ENCODE peak calls at places on chromosomes 1 and 21, in ten cellular contexts. T is AG10803, J is upper lobe of right lung, Z is GM06990, B is right atrium auricular region, R is body of pancreas, Y is prostate gland, O is SJSA1, G is aorta, N is MG63. M is an unnamed sample.

GRCh38 chr1:212037900-212038299 is 2.4 kb downstream of the DTL start:
- DNase-seq in G (no peak), R (no peak), N (no peak), B (no peak), T (peak), Z (no peak), J (no peak), O (no peak), Y (no peak), M (no peak)

GRCh38 chr1:183480971-183481431 is 8.7 kb downstream of the SMG7 start:
- DNase-seq in R (no peak), N (no peak), B (no peak), Z (peak), J (no peak), G (no peak), T (peak), O (no peak), Y (no peak), M (no peak)

GRCh38 chr21:46168238-46168637 is 12.9 kb upstream of the FTCD start:
- DNase-seq in O (peak), Z (peak), N (no peak), B (peak), G (peak), R (no peak), J (peak), T (no peak), Y (no peak), M (no peak)

GRCh38 chr1:103250441-103250861 is 142.1 kb upstream of the COL11A1 start:
- DNase-seq in B (no peak), Z (no peak), G (no peak), R (no peak), O (peak), T (peak), Y (no peak), N (no peak), J (no peak), M (peak)

GRCh38 chr1:67211589-67212563 is 45.6 kb downstream of the IL23R start:
- DNase-seq in B (no peak), G (no peak), T (peak), N (no peak), J (no peak), Z (no peak), R (peak), O (no peak), Y (no peak), M (no peak)

GRCh38 chr1:224784606-224785328 is 144.7 kb upstream of the DNAH14 start:
- DNase-seq in G (no peak), Y (no peak), N (no peak), T (peak), R (no peak), O (no peak), Z (no peak), J (no peak), B (no peak), M (peak)

GRCh38 chr21:46191686-46192575 is 7.7 kb upstream of the SPATC1L start:
- DNase-seq in R (no peak), Y (no peak), T (no peak), O (no peak), Z (no peak), B (peak), N (no peak), G (peak), J (peak), M (no peak)

GRCh38 chr1:170265234-170265633 is 119.5 kb downstream of the NTMT2 start:
- DNase-seq in J (no peak), O (no peak), N (no peak), G (no peak), R (no peak), B (no peak), Z (no peak), Y (no peak), T (no peak), M (no peak)

GRCh38 chr1:20728371-20729154 is 3.9 kb downstream of the SH2D5 start:
- DNase-seq in J (peak), T (no peak), Y (no peak), G (no peak), O (no peak), B (peak), R (no peak), N (no peak), Z (no peak), M (no peak)

GRCh38 chr1:186595969-186596368 is 84.3 kb downstream of the PTGS2 start:
- DNase-seq in Z (peak), G (no peak), B (no peak), N (no peak), T (no peak), R (no peak), Y (no peak), O (no peak), J (no peak), M (no peak)

GRCh38 chr1:204074274-204075115 is 1.6 kb downstream of the SOX13 start:
- DNase-seq in N (peak), T (peak), Y (no peak), J (peak), R (peak), B (peak), Z (no peak), G (peak), O (peak), M (no peak)

GRCh38 chr1:26373281-26373680 is 731 bp upstream of the ZNF683 start:
- DNase-seq in G (no peak), T (no peak), Y (no peak), B (no peak), Z (no peak), R (no peak), N (no peak), O (no peak), J (no peak), M (no peak)

GRCh38 chr1:237393632-237394031 is 351.6 kb downstream of the RYR2 start:
- DNase-seq in O (no peak), B (no peak), Y (no peak), R (no peak), G (no peak), N (no peak), Z (no peak), J (no peak), T (no peak), M (no peak)

GRCh38 chr1:70134148-70134547 is 71.2 kb downstream of the LRRC40 start:
- DNase-seq in Z (no peak), B (no peak), R (no peak), Y (no peak), O (no peak), T (peak), N (no peak), G (no peak), J (no peak), M (no peak)

GRCh38 chr1:119373465-119373864 is 4.9 kb downstream of the HAO2 start:
- DNase-seq in O (peak), B (no peak), N (peak), Z (no peak), Y (no peak), T (no peak), G (no peak), J (no peak), R (no peak), M (peak)

GRCh38 chr1:26237230-26237966 is 3.4 kb downstream of the CEP85 start:
- DNase-seq in N (no peak), B (no peak), Y (no peak), T (peak), G (no peak), Z (no peak), R (no peak), J (no peak), O (no peak), M (peak)

GRCh38 chr1:30785181-30785580 is 27.6 kb upstream of the LAPTM5 start:
- DNase-seq in N (no peak), O (no peak), Y (no peak), Z (no peak), B (no peak), T (no peak), J (no peak), G (no peak), R (no peak), M (no peak)

GRCh38 chr1:26784023-26784871 is 3.5 kb upstream of the PIGV start:
- DNase-seq in Z (no peak), T (peak), Y (peak), J (no peak), R (peak), O (peak), N (peak), G (peak), B (peak), M (peak)

GRCh38 chr21:29194847-29195246 is 64.4 kb downstream of the MAP3K7CL start:
- DNase-seq in G (no peak), R (no peak), B (no peak), O (no peak), N (no peak), Z (no peak), Y (no peak), T (no peak), J (no peak), M (no peak)

GRCh38 chr1:1627261-1627841 is 4.6 kb upstream of the MMP23B start:
- DNase-seq in G (no peak), J (no peak), B (no peak), T (no peak), Z (peak), R (no peak), Y (no peak), O (no peak), N (no peak), M (peak)

GRCh38 chr1:147243228-147243685 is 773 bp downstream of the CHD1L start:
- DNase-seq in J (peak), Z (no peak), N (no peak), O (no peak), G (peak), R (peak), B (no peak), Y (no peak), T (no peak), M (peak)

DNA sequence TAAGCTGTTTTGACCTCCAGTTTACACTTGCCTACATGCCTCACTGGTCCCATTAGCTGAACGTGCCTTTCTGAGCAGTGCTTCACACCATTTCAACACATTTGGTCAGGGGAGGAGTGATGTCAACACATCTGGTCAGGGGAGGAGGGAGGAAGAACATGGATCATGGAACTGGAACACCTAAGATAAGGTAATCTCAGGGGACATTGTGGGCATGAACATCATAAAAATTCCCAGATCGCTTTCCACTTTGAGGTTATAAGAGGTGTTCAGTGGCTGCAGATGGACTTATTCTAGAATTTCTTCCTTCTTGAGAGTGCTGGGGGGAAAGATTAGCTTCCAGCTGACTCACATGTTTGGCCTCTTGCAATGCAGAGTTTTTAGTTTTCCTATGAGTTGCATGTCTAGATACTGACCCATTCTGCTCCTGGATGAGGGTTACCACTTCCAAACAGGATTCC is 2.0 kb downstream of the QSOX1 start:
- DNase-seq in T (peak), O (no peak), G (no peak), B (peak), N (peak), Y (no peak), Z (no peak), R (peak), J (no peak), M (no peak)
- H3K4me3 ChIP-seq in T (peak), O (no peak), G (no peak), B (no peak), N (peak), Y (no peak), Z (no peak), R (no peak), J (peak), M (peak)

GRCh38 chr1:59046134-59046533 is 250.8 kb upstream of the FGGY start:
- DNase-seq in N (no peak), G (no peak), T (no peak), Y (no peak), J (no peak), O (no peak), B (no peak), R (no peak), Z (no peak), M (no peak)
- H3K4me3 ChIP-seq in N (no peak), G (no peak), T (no peak), Y (no peak), J (no peak), O (no peak), B (no peak), R (no peak), Z (no peak), M (no peak)

GRCh38 chr1:38918568-38918967 is 23.1 kb downstream of the RHBDL2 start:
- DNase-seq in N (no peak), B (no peak), J (no peak), Y (no peak), T (peak), R (no peak), G (no peak), O (no peak), Z (no peak), M (no peak)

GRCh38 chr1:38919075-38919474 is 22.6 kb downstream of the RHBDL2 start:
- DNase-seq in G (no peak), B (no peak), T (peak), N (no peak), R (peak), Y (no peak), Z (no peak), J (no peak), O (no peak), M (no peak)

GRCh38 chr1:38917772-38918171 is 23.9 kb downstream of the RHBDL2 start:
- DNase-seq in J (no peak), R (no peak), T (no peak), Z (no peak), B (no peak), Y (no peak), O (no peak), G (no peak), N (no peak), M (no peak)

GRCh38 chr1:38915352-38915948 is 26.2 kb downstream of the RHBDL2 start:
- DNase-seq in N (no peak), Y (no peak), B (no peak), R (no peak), J (no peak), T (no peak), Z (no peak), O (no peak), G (no peak), M (no peak)

DNA sequence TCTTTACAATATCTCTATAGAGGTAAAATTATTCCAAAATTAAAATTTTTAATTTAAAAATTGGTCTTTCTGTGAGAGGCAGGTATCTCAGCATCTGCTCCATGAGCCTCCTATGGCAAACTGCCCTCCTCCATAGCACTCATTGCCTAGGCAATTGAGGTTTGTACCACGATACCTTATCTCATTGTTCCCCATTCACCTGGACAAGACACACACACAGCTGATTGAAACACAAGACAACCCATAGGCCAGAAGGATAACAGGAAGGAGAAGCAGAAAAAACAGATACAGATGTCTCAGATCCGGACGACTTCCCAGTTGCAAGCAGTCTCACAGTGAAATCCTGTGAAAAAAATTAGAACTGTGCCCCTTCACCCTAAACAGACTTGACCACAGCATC is 24.3 kb downstream of the RHBDL2 start:
- DNase-seq in B (no peak), T (no peak), R (no peak), J (no peak), Y (no peak), N (no peak), Z (no peak), O (no peak), G (no peak), M (no peak)
- H3K4me3 ChIP-seq in B (no peak), T (no peak), R (no peak), J (no peak), Y (no peak), N (no peak), Z (no peak), O (no peak), G (no peak), M (no peak)

DNA sequence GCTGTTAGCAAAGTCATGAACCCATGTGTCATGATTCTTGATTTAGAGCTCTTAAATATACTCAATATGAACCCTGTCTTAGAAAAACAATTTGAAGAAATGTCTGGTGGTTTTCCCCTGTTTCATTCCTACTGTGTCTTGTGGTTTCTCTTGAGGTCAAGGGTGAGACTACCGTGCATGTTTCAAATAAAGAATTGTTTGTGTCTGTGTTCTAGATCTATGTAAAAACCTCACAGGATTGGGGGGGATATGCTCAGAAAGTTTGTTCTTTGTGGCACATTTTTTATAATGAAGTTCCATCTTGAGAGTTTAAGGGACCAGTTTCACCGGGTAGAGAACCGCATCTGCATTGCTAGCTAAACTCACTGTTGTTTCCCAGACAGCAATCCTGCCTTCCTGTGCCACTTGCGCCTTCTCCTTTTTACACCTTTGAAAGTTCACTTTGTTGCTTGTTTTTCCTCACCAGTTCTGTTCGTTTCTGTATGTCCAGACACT is 30.9 kb upstream of the CACYBP start:
- DNase-seq in O (no peak), Y (no peak), Z (peak), T (peak), B (no peak), N (no peak), G (no peak), J (no peak), R (no peak), M (no peak)
- H3K4me3 ChIP-seq in O (no peak), Y (no peak), Z (no peak), T (no peak), B (no peak), N (no peak), G (no peak), J (no peak), R (no peak), M (no peak)

M was measured in PC-9.